ENCODE peak calls at places on chromosomes 11 and 22, in seven cellular contexts. B, G, E, L, J, U and A are unnamed samples.

GRCh38 chr22:19062909-19063308 is 59.3 kb downstream of the DGCR2 start:
- DNase-seq in B (peak; percentile 43), G (no peak), E (no peak), L (no peak), J (no peak), U (no peak), A (peak; percentile 12)

GRCh38 chr11:313787-314547 is at the start of gene IFITM1:
- DNase-seq in B (peak; percentile 90), G (peak; percentile 74), E (peak; percentile 73), L (no peak), J (peak; percentile 60), U (no peak), A (peak; percentile 21)

GRCh38 chr22:37331811-37332536 is 49.7 kb downstream of the CYTH4 start:
- DNase-seq in B (no peak), G (peak; percentile 56), E (peak; percentile 56), L (no peak), J (no peak), U (no peak), A (no peak)

GRCh38 chr11:6202036-6202435 is 3.0 kb downstream of the OR52W1 start:
- DNase-seq in B (no peak), G (no peak), E (no peak), L (no peak), J (no peak), U (no peak), A (no peak)

GRCh38 chr11:4605057-4605456 is 3.0 kb downstream of the TRIM68 start:
- DNase-seq in B (no peak), G (no peak), E (no peak), L (no peak), J (no peak), U (no peak), A (no peak)

GRCh38 chr11:114438303-114438702 is 964 bp upstream of the REXO2 start:
- DNase-seq in B (no peak), G (no peak), E (no peak), L (no peak), J (peak; percentile 9), U (no peak), A (no peak)

GRCh38 chr11:46894506-46894905 is 23.8 kb downstream of the LRP4 start:
- DNase-seq in B (no peak), G (no peak), E (no peak), L (no peak), J (no peak), U (peak; percentile 65), A (no peak)

GRCh38 chr22:26547426-26547825 is 35.2 kb upstream of the TFIP11 start:
- DNase-seq in B (no peak), G (no peak), E (no peak), L (no peak), J (no peak), U (no peak), A (no peak)

GRCh38 chr11:69166186-69167115 is 10.7 kb downstream of the SMIM38 start:
- DNase-seq in B (peak; percentile 62), G (no peak), E (peak; percentile 2), L (no peak), J (peak; percentile 34), U (peak; percentile 86), A (no peak)

GRCh38 chr11:17613428-17613962 is 66.4 kb downstream of the OTOG start:
- DNase-seq in B (no peak), G (no peak), E (no peak), L (no peak), J (no peak), U (peak; percentile 32), A (no peak)

GRCh38 chr11:34437224-34437879 is 1.4 kb upstream of the CAT start:
- DNase-seq in B (no peak), G (no peak), E (no peak), L (no peak), J (no peak), U (no peak), A (no peak)

GRCh38 chr11:18315893-18316292 is 6.0 kb downstream of the HPS5 start:
- DNase-seq in B (no peak), G (no peak), E (no peak), L (no peak), J (no peak), U (no peak), A (no peak)

GRCh38 chr11:117908959-117909610 is 20.1 kb downstream of the TMPRSS13 start:
- DNase-seq in B (no peak), G (peak; percentile 25), E (no peak), L (no peak), J (no peak), U (no peak), A (no peak)

GRCh38 chr11:91972665-91973266 is 251.9 kb upstream of the FAT3 start:
- DNase-seq in B (no peak), G (no peak), E (no peak), L (no peak), J (peak; percentile 8), U (no peak), A (peak; percentile 71)

GRCh38 chr11:105297463-105297862 is 157.9 kb upstream of the CARD18 start:
- DNase-seq in B (no peak), G (no peak), E (no peak), L (no peak), J (no peak), U (no peak), A (no peak)

GRCh38 chr22:24810043-24810749 is 4.2 kb downstream of the SGSM1 start:
- DNase-seq in B (no peak), G (no peak), E (no peak), L (no peak), J (peak; percentile 81), U (peak; percentile 81), A (no peak)

GRCh38 chr11:19160839-19161238 is 40.9 kb downstream of the CSRP3 start:
- DNase-seq in B (no peak), G (no peak), E (no peak), L (no peak), J (no peak), U (no peak), A (no peak)

GRCh38 chr11:72519220-72519881 is 85.0 kb upstream of the CLPB start:
- DNase-seq in B (no peak), G (peak; percentile 18), E (no peak), L (no peak), J (no peak), U (no peak), A (no peak)

GRCh38 chr22:36334838-36335603 is 52.7 kb downstream of the MYH9 start:
- DNase-seq in B (peak; percentile 81), G (no peak), E (no peak), L (no peak), J (peak; percentile 78), U (no peak), A (peak; percentile 88)

GRCh38 chr11:130474637-130475400 is 26.4 kb downstream of the ADAMTS15 start:
- DNase-seq in B (no peak), G (no peak), E (no peak), L (no peak), J (no peak), U (no peak), A (no peak)

GRCh38 chr22:47435826-47436225 is 673.4 kb downstream of the TBC1D22A start:
- DNase-seq in B (no peak), G (no peak), E (no peak), L (no peak), J (no peak), U (no peak), A (no peak)

GRCh38 chr22:47433627-47434026 is 671.2 kb downstream of the TBC1D22A start:
- DNase-seq in B (no peak), G (no peak), E (no peak), L (no peak), J (no peak), U (no peak), A (no peak)

GRCh38 chr22:47432683-47433082 is 670.2 kb downstream of the TBC1D22A start:
- DNase-seq in B (no peak), G (no peak), E (no peak), L (no peak), J (no peak), U (no peak), A (no peak)

GRCh38 chr22:47435204-47435487 is 672.7 kb downstream of the TBC1D22A start:
- DNase-seq in B (no peak), G (no peak), E (no peak), L (no peak), J (no peak), U (no peak), A (no peak)

GRCh38 chr22:47434336-47435203 is 672.1 kb downstream of the TBC1D22A start:
- DNase-seq in B (no peak), G (no peak), E (no peak), L (no peak), J (no peak), U (no peak), A (no peak)
- H3K9me3 ChIP-seq in B (peaks cover 23% of the 10 kb centered on the region), G (no peaks in the 10 kb centered on the region), E (no peaks in the 10 kb centered on the region), L (no peaks in the 10 kb centered on the region), J (peaks cover 8% of the 10 kb centered on the region), U (peaks cover 6% of the 10 kb centered on the region), A (no peaks in the 10 kb centered on the region)

GRCh38 chr11:134385171-134385570 is 26.9 kb downstream of the B3GAT1 start:
- DNase-seq in B (no peak), G (no peak), E (no peak), L (no peak), J (no peak), U (no peak), A (no peak)
- H3K9me3 ChIP-seq in B (no peaks in the 10 kb centered on the region), G (no peaks in the 10 kb centered on the region), E (no peaks in the 10 kb centered on the region), L (no peaks in the 10 kb centered on the region), J (no peaks in the 10 kb centered on the region), U (no peaks in the 10 kb centered on the region), A (no peaks in the 10 kb centered on the region)

DNA sequence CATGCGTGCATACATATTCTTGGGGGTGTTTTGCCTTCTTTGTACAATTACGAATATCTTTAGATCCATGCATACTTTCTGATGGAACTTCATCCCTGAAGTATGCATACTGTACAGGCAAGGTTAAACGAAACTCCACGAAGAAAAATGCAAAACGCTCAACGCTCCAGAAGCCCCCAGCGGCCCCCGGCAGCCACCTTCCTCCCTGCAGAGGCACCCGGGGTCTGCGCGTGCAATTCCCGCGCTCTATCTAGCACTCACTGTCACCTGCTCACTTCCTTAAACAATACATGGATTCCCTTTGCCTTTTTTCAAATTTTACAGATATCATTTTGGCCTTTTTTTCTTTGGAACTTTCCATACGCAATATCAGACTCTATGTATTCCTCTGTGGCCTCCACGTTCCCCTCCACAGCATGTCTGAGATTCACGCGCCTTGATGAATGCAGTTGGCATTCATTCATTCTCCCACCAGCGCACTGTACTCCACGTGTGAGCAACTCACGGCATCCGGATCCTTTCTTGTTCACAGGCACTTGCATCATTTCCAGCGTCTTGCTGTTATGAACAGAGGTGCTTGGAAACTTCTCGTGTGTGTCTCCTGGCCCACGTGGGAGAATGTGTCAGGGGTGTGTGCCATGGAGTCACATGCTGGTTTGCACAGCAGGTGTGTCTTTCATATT is 214.3 kb downstream of the CTTN start:
- DNase-seq in B (peak; percentile 22), G (no peak), E (no peak), L (no peak), J (no peak), U (no peak), A (no peak)
- H3K9me3 ChIP-seq in B (peaks cover 22% of the 10 kb centered on the region), G (peaks cover 1% of the 10 kb centered on the region), E (no peaks in the 10 kb centered on the region), L (no peaks in the 10 kb centered on the region), J (no peaks in the 10 kb centered on the region), U (peaks cover 14% of the 10 kb centered on the region), A (no peaks in the 10 kb centered on the region)

DNA sequence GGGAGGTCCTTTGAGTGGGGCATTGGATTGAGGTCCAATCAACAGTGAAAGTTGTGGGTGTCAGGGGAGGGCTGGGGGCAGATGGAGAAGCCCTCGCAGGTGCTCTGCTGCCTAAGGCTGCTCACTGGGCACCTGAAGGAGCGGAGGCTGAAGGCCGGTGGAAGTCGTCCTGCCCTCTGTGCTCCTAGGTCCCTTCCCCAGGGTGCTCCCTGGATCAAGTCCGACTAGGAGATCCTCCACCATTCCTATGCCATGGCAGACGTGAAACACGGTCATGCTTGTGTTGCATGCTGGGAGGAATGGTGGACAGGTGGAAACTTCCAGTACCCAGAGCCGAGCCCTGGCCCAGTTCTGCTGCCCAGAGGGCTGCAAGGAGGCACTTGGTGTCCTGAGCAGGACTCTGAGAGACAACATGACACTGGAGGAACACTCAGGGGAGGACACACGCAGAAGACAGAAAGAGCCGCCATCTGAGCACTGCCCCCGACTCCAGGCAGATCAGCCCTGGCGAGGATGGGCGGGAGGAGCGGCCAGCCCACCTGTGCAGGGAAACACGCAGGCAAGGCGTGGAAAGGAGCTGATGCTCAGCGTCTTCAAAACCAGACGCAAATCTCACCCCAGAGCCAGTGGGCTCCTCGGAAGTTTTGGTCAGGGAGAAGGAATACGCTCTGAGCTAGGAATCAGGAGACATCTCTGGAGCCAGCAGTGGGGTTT is 786.8 kb downstream of the BRD1 start:
- DNase-seq in B (no peak), G (no peak), E (no peak), L (no peak), J (no peak), U (peak; percentile 54), A (no peak)
- H3K9me3 ChIP-seq in B (no peaks in the 10 kb centered on the region), G (no peaks in the 10 kb centered on the region), E (peaks cover 5% of the 10 kb centered on the region), L (no peaks in the 10 kb centered on the region), J (no peaks in the 10 kb centered on the region), U (no peaks in the 10 kb centered on the region), A (no peaks in the 10 kb centered on the region)